ENCODE peak calls at places on chromosome X, in five cellular contexts. Z is astrocyte, R is brain microvascular endothelial cell, E is lower lobe of right lung, W is colonic mucosa. D is an unnamed sample.

GRCh38 chrX:48540015-48540350 is 469 bp downstream of the TBC1D25 start:
- DNase-seq in W (peak), Z (no peak), E (no peak), R (peak), D (no peak)

GRCh38 chrX:150647331-150647730 is 45.9 kb upstream of the MTMR1 start:
- DNase-seq in E (no peak), Z (no peak), R (no peak), W (no peak), D (no peak)

GRCh38 chrX:100363926-100364325 is 46.1 kb downstream of the PCDH19 start:
- DNase-seq in Z (no peak), R (no peak), W (no peak), E (no peak), D (no peak)

GRCh38 chrX:126272795-126273497 is 106.9 kb upstream of the DCAF12L2 start:
- DNase-seq in Z (no peak), W (no peak), R (no peak), E (no peak), D (no peak)

GRCh38 chrX:16807976-16808542 is 21.8 kb downstream of the TXLNG start:
- DNase-seq in W (peak), R (peak), E (no peak), Z (peak), D (no peak)

GRCh38 chrX:55279832-55280231 is 15.1 kb upstream of the PAGE3 start:
- DNase-seq in W (no peak), R (no peak), Z (no peak), E (no peak), D (no peak)

GRCh38 chrX:36978886-36979285 is 29.3 kb upstream of the FAM47C start:
- DNase-seq in W (no peak), E (no peak), Z (peak), R (peak), D (no peak)

GRCh38 chrX:48531359-48531954 is 8.1 kb upstream of the TBC1D25 start:
- DNase-seq in R (peak), E (no peak), W (no peak), Z (peak), D (peak)

GRCh38 chrX:130680164-130681035 is 222.6 kb downstream of the ENOX2 start:
- DNase-seq in W (no peak), E (no peak), R (peak), Z (peak), D (peak)

GRCh38 chrX:75781618-75782017 is 3.4 kb downstream of the MAGEE2 start:
- DNase-seq in E (no peak), Z (no peak), R (no peak), W (no peak), D (no peak)

GRCh38 chrX:118872102-118872566 is 48.5 kb downstream of the ZCCHC12 start:
- DNase-seq in E (no peak), W (peak), R (no peak), Z (no peak), D (no peak)

GRCh38 chrX:37796805-37797204 is 16.9 kb downstream of the CYBB start:
- DNase-seq in E (peak), R (no peak), Z (no peak), W (no peak), D (no peak)

GRCh38 chrX:9433596-9433995 is 31.3 kb upstream of the TBL1X start:
- DNase-seq in W (no peak), Z (peak), E (no peak), R (no peak), D (no peak)

GRCh38 chrX:130626521-130626920 is 224.7 kb downstream of the RBMX2 start:
- DNase-seq in W (no peak), Z (peak), R (no peak), E (no peak), D (no peak)

GRCh38 chrX:100673397-100673953 is 29.5 kb downstream of the SRPX2 start:
- DNase-seq in W (no peak), R (peak), E (no peak), Z (peak), D (no peak)

GRCh38 chrX:151743651-151744470 is 9.3 kb downstream of the CNGA2 start:
- DNase-seq in E (no peak), W (no peak), R (no peak), Z (no peak), D (no peak)

GRCh38 chrX:83469551-83469950 is 38.5 kb upstream of the POU3F4 start:
- DNase-seq in R (no peak), E (no peak), Z (peak), W (peak), D (no peak)

GRCh38 chrX:110341189-110342035 is 17.2 kb upstream of the RTL9 start:
- DNase-seq in R (peak), Z (peak), E (no peak), W (no peak), D (peak)

GRCh38 chrX:110346681-110347080 is 12.0 kb upstream of the RTL9 start:
- DNase-seq in Z (no peak), W (no peak), R (peak), E (no peak), D (no peak)
- TF ChIP-seq CTCF in Z (no peak), W (no peak), R (peak), E (no peak), D (no peak)

DNA sequence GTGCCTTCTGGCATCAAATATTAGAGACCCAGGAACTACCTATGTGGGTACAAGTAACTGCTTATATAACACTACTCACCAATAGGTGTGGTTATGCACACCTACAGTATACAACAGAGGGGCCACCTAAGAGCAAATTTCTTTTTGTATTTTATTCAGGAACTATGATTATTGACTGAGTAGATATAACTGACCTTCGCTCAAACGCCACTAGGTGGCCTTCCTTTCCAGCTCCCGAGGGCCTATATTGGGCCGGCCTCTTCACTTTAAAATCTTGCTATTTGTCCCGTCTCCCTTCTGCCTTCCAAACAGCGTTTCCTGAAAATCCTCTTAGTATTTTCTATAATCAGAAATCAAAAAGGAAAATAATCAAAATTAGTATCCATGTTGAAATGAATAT is 19.9 kb upstream of the PABPC5 start:
- DNase-seq in Z (no peak), W (no peak), R (no peak), E (no peak), D (no peak)
- TF ChIP-seq CTCF in Z (no peak), W (no peak), R (no peak), E (peak), D (peak)

DNA sequence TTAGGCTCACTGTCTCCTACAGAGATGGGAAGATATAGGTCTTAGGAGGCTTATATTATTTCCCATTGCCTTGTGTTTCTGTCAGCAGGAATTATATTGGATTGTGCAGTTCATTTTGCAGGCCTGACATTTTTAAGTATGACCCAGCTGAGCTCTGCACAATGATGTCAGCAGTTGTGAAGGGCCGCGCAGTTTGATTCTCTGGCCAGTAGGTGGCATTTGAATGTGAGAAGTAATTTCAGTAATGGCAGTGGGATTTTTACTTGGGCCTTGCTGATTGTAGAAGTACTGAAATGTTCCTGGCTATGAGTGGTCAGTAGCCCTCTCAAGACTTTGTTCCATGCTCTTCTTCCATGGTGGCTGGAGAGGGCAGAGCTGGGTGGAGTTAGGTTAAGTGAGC is 247.2 kb upstream of the MTMR8 start:
- DNase-seq in W (no peak), R (no peak), Z (no peak), E (no peak), D (no peak)
- TF ChIP-seq CTCF in W (no peak), R (peak), Z (no peak), E (no peak), D (no peak)

DNA sequence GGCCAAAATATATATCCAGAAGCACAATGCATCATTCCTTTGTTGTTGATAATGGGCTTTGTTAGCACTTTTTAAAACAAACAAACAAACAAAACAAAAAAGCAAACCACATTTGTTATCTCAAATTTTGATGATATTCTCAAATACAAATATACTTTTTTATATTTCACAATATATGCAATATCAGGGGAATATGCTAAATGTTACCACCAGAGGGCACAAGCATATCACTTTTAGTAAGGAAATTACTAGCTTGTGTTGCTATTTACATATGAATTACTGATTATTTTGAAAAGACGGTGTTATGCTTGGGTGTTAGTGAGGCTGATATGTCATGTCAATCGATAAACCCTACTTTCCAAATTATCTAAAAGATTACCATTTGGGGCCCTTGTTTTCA is 29.1 kb downstream of the RIPPLY1 start:
- DNase-seq in Z (peak), E (no peak), W (no peak), R (no peak), D (no peak)
- TF ChIP-seq CTCF in Z (peak), E (peak), W (peak), R (peak), D (peak)

GRCh38 chrX:134761788-134762187 is 103.5 kb upstream of the PLAC1 start:
- DNase-seq in Z (no peak), W (no peak), R (no peak), E (no peak), D (no peak)
- TF ChIP-seq CTCF in Z (peak), W (no peak), R (peak), E (peak), D (peak)

DNA sequence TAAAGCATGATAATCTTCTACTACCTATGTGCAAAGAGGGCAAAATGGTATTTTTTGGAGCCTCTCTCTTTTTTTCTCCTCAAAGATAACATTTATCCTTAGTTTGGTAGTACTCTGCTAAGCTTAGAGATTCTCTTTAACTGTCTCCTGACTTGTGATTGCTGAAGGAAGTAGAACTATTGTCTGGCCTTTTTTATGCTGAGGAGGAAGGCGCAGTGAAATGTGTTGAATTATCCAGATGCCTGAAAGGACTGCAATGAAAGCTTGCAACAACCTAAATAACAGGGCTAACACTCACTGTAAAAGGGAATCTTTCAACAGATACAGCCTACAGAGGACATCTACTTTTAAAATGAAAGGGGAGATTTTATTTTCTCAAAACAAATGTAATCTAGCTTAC is 59.5 kb upstream of the CCDC160 start:
- DNase-seq in W (no peak), R (no peak), Z (no peak), E (no peak), D (no peak)
- TF ChIP-seq CTCF in W (no peak), R (no peak), Z (no peak), E (no peak), D (no peak)

GRCh38 chrX:85627363-85627762 is 247.9 kb upstream of the POF1B start:
- DNase-seq in W (no peak), E (no peak), Z (no peak), R (no peak), D (no peak)
- TF ChIP-seq CTCF in W (peak), E (no peak), Z (peak), R (peak), D (peak)

DNA sequence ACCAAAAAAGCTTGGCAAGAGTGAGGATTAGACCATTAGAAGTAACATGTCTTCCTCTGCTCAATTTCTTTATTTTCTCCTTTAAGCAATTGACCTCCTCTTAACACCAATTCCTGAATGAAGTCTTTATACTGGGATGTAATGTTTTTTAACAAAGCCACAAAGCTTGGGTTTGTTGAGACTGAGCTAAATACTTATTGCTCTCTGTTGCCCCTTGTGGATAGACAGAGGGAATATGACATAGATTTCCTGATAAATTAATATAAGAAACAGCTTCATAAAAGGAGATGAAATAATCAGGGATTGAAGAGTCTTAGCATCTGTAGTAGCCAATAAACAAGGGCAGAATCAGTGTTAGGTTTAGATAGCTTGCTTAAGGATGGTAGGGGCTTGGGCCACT is 57.6 kb downstream of the CCDC160 start:
- DNase-seq in Z (no peak), E (no peak), R (no peak), W (no peak), D (no peak)
- TF ChIP-seq CTCF in Z (peak), E (no peak), R (peak), W (no peak), D (peak)

GRCh38 chrX:51192104-51192503 is 140.5 kb upstream of the NUDT10 start:
- DNase-seq in Z (no peak), R (no peak), E (no peak), W (no peak), D (no peak)
- TF ChIP-seq CTCF in Z (no peak), R (no peak), E (no peak), W (no peak), D (no peak)

D was measured in AG09319.